ENCODE peak calls at places on chromosomes 7 and 10, in five cellular contexts. One of them, this sample, is unnamed.

GRCh38 chr7:1714583-1715330 is 44.7 kb downstream of the ELFN1 start:
- DNase-seq in ELR: no peak
- DNase-seq in kidney tubule cell: no peak
- DNase-seq in HT1080: no peak
- DNase-seq in lower lobe of right lung: no peak
- DNase-seq in this sample: no peak

GRCh38 chr7:138239244-138239643 is 163.0 kb downstream of the AKR1D1 start:
- DNase-seq in lower lobe of right lung: no peak
- DNase-seq in ELR: peak
- DNase-seq in HT1080: peak
- DNase-seq in kidney tubule cell: no peak
- DNase-seq in this sample: no peak

GRCh38 chr10:94680544-94680943 is 3.0 kb upstream of the CYP2C18 start:
- DNase-seq in kidney tubule cell: peak
- DNase-seq in ELR: peak
- DNase-seq in lower lobe of right lung: no peak
- DNase-seq in HT1080: no peak
- DNase-seq in this sample: no peak

GRCh38 chr10:128709975-128710794 is 584.0 kb upstream of the MKI67 start:
- DNase-seq in ELR: no peak
- DNase-seq in kidney tubule cell: no peak
- DNase-seq in lower lobe of right lung: no peak
- DNase-seq in HT1080: no peak
- DNase-seq in this sample: no peak

GRCh38 chr7:116630932-116631449 is 41.0 kb upstream of the MET start:
- DNase-seq in kidney tubule cell: peak
- DNase-seq in ELR: peak
- DNase-seq in HT1080: peak
- DNase-seq in lower lobe of right lung: peak
- DNase-seq in this sample: peak

GRCh38 chr10:132421377-132422168 is 24.6 kb downstream of the PWWP2B start:
- DNase-seq in HT1080: no peak
- DNase-seq in kidney tubule cell: peak
- DNase-seq in lower lobe of right lung: peak
- DNase-seq in ELR: no peak
- DNase-seq in this sample: peak

GRCh38 chr10:132140167-132140925 is 46.4 kb upstream of the DPYSL4 start:
- DNase-seq in ELR: no peak
- DNase-seq in kidney tubule cell: no peak
- DNase-seq in HT1080: no peak
- DNase-seq in lower lobe of right lung: peak
- DNase-seq in this sample: peak

GRCh38 chr7:90383422-90383821 is 19.8 kb upstream of the CLDN12 start:
- DNase-seq in kidney tubule cell: peak
- DNase-seq in HT1080: peak
- DNase-seq in lower lobe of right lung: no peak
- DNase-seq in ELR: peak
- DNase-seq in this sample: no peak

GRCh38 chr7:1688542-1688941 is 18.5 kb downstream of the ELFN1 start:
- DNase-seq in ELR: no peak
- DNase-seq in lower lobe of right lung: no peak
- DNase-seq in HT1080: no peak
- DNase-seq in kidney tubule cell: no peak
- DNase-seq in this sample: no peak

GRCh38 chr10:43966571-43966965 is 317.9 kb upstream of the ZNF32 start:
- DNase-seq in lower lobe of right lung: no peak
- DNase-seq in kidney tubule cell: no peak
- DNase-seq in ELR: no peak
- DNase-seq in HT1080: no peak
- DNase-seq in this sample: no peak

GRCh38 chr10:34392641-34393170 is 422.4 kb downstream of the PARD3 start:
- DNase-seq in kidney tubule cell: no peak
- DNase-seq in lower lobe of right lung: no peak
- DNase-seq in HT1080: no peak
- DNase-seq in ELR: peak
- DNase-seq in this sample: no peak

GRCh38 chr7:65812281-65812680 is 60.6 kb upstream of the VKORC1L1 start:
- DNase-seq in lower lobe of right lung: no peak
- DNase-seq in ELR: peak
- DNase-seq in kidney tubule cell: no peak
- DNase-seq in HT1080: no peak
- DNase-seq in this sample: no peak